ENCODE peak calls at places on chromosomes 1 and 21, in ten cellular contexts. E, V, J, W, Z, F, P, G, U and L are unnamed samples.
A peak's percentile ranks its signal among the peaks of the same experiment; 100 is the strongest.

GRCh38 chr1:79375352-79375751 is 368.8 kb upstream of the ADGRL4 start:
- DNase-seq in J (no peak), F (no peak), Z (no peak), G (no peak), V (no peak), U (no peak), W (no peak), E (no peak), P (no peak), L (no peak)

GRCh38 chr1:174118726-174119125 is 40.6 kb upstream of the RABGAP1L start:
- DNase-seq in F (no peak), J (no peak), Z (no peak), U (no peak), P (no peak), G (no peak), E (no peak), W (no peak), V (no peak), L (no peak)

GRCh38 chr1:199073166-199073565 is 434.3 kb downstream of the PTPRC start:
- DNase-seq in U (no peak), V (no peak), E (no peak), J (no peak), G (no peak), Z (no peak), P (no peak), W (no peak), F (no peak), L (no peak)

GRCh38 chr1:28781305-28781704 is 30.7 kb upstream of the OPRD1 start:
- DNase-seq in J (no peak), Z (no peak), E (no peak), G (no peak), P (no peak), U (no peak), V (no peak), F (no peak), W (no peak), L (no peak)

GRCh38 chr1:94246692-94247145 is 9.3 kb upstream of the ARHGAP29 start:
- DNase-seq in G (no peak), F (no peak), J (no peak), W (no peak), Z (no peak), V (no peak), U (peak; percentile 25), E (peak; percentile 73), P (no peak), L (no peak)

GRCh38 chr1:219244864-219245263 is 71.2 kb downstream of the LYPLAL1 start:
- DNase-seq in E (no peak), W (no peak), Z (no peak), F (no peak), P (no peak), J (no peak), G (no peak), U (no peak), V (no peak), L (no peak)

GRCh38 chr1:113141650-113142473 is 68.9 kb downstream of the LRIG2 start:
- DNase-seq in U (no peak), J (no peak), P (no peak), V (peak; percentile 56), E (peak; percentile 22), G (peak; percentile 57), W (peak; percentile 62), F (no peak), Z (no peak), L (no peak)

GRCh38 chr1:224273651-224274050 is 56.3 kb downstream of the NVL start:
- DNase-seq in V (peak; percentile 86), Z (no peak), J (no peak), W (peak; percentile 78), F (no peak), U (no peak), G (peak; percentile 61), E (peak; percentile 15), P (no peak), L (peak; percentile 93)

GRCh38 chr1:42334240-42335049 is 590 bp downstream of the FOXJ3 start:
- DNase-seq in V (peak; percentile 39), W (peak; percentile 58), F (no peak), P (no peak), E (peak; percentile 59), J (no peak), Z (peak; percentile 81), U (peak; percentile 71), G (peak; percentile 42), L (peak; percentile 34)

GRCh38 chr1:210692796-210693195 is 364.1 kb downstream of the HHAT start:
- DNase-seq in G (no peak), E (no peak), W (no peak), Z (no peak), P (no peak), F (no peak), J (no peak), V (no peak), U (no peak), L (no peak)

GRCh38 chr1:15283500-15283899 is 36.5 kb downstream of the FHAD1 start:
- DNase-seq in P (no peak), F (no peak), E (peak; percentile 65), Z (no peak), G (no peak), W (no peak), U (no peak), V (no peak), J (no peak), L (no peak)

GRCh38 chr21:35933466-35933865 is 126.9 kb downstream of the SETD4 start:
- DNase-seq in W (peak; percentile 78), V (peak; percentile 79), P (peak; percentile 67), G (peak; percentile 87), F (no peak), U (no peak), E (peak; percentile 97), J (no peak), Z (no peak), L (no peak)

GRCh38 chr21:26067836-26068401 is 102.7 kb downstream of the APP start:
- DNase-seq in P (no peak), F (no peak), W (peak; percentile 45), G (no peak), J (no peak), E (no peak), U (no peak), V (no peak), Z (no peak), L (no peak)

GRCh38 chr1:177170756-177171535 is at the start of gene BRINP2:
- DNase-seq in U (peak; percentile 77), V (no peak), G (peak; percentile 50), F (peak; percentile 52), P (no peak), J (no peak), Z (peak; percentile 94), W (peak; percentile 5), E (peak; percentile 80), L (peak; percentile 15)

GRCh38 chr1:35591211-35591610 is 18.1 kb downstream of the TFAP2E start:
- DNase-seq in P (no peak), E (no peak), G (no peak), J (no peak), V (no peak), U (no peak), F (no peak), Z (no peak), W (no peak), L (no peak)

GRCh38 chr1:3889952-3890351 is 10.1 kb downstream of the C1orf174 start:
- DNase-seq in U (no peak), Z (no peak), V (no peak), F (no peak), G (no peak), W (no peak), P (no peak), J (no peak), E (no peak), L (no peak)

GRCh38 chr21:38590449-38590848 is 92.2 kb upstream of the ERG start:
- DNase-seq in G (no peak), J (no peak), U (no peak), Z (no peak), P (no peak), W (no peak), F (no peak), E (no peak), V (no peak), L (no peak)

GRCh38 chr1:16387201-16388185 is 20.5 kb downstream of the SZRD1 start:
- DNase-seq in Z (no peak), G (peak; percentile 23), J (no peak), F (no peak), U (no peak), W (peak; percentile 36), V (no peak), E (no peak), P (no peak), L (peak; percentile 47)

GRCh38 chr1:160208179-160209040 is 3.2 kb downstream of the PEA15 start:
- DNase-seq in Z (no peak), P (no peak), J (no peak), E (no peak), G (no peak), U (no peak), V (peak; percentile 22), F (no peak), W (no peak), L (no peak)

GRCh38 chr1:85030536-85030935 is 17.8 kb downstream of the MCOLN3 start:
- DNase-seq in U (no peak), J (no peak), F (no peak), W (no peak), P (no peak), E (no peak), G (no peak), Z (no peak), V (no peak), L (no peak)

GRCh38 chr1:235411489-235412486 is 44.6 kb downstream of the TBCE start:
- DNase-seq in V (no peak), F (no peak), E (no peak), J (no peak), Z (no peak), W (no peak), G (no peak), P (no peak), U (no peak), L (peak; percentile 92)

GRCh38 chr1:227234998-227235405 is 83.3 kb downstream of the CDC42BPA start:
- DNase-seq in P (peak; percentile 5), E (peak; percentile 72), J (peak; percentile 12), F (no peak), G (peak; percentile 73), Z (peak; percentile 9), W (peak; percentile 89), V (peak; percentile 77), U (peak; percentile 64), L (peak; percentile 64)

GRCh38 chr1:173476664-173477285 is 360 bp upstream of the PRDX6 start:
- DNase-seq in U (peak; percentile 94), F (peak; percentile 62), J (no peak), E (peak; percentile 95), V (peak; percentile 76), W (peak; percentile 85), G (peak; percentile 87), P (peak; percentile 31), Z (peak; percentile 91), L (peak; percentile 84)

GRCh38 chr1:230222678-230223077 is 155.6 kb downstream of the GALNT2 start:
- DNase-seq in P (no peak), F (no peak), G (no peak), E (no peak), Z (no peak), V (no peak), J (no peak), U (no peak), W (peak; percentile 30), L (no peak)

GRCh38 chr1:200351826-200352549 is 57.8 kb downstream of the ZNF281 start:
- DNase-seq in P (peak; percentile 98), J (no peak), E (peak; percentile 57), Z (no peak), F (no peak), G (peak; percentile 94), W (peak; percentile 98), V (peak; percentile 95), U (no peak), L (peak; percentile 45)

GRCh38 chr1:214120951-214121350 is 133.2 kb downstream of the PROX1 start:
- DNase-seq in V (no peak), E (no peak), Z (no peak), U (peak; percentile 77), F (no peak), G (no peak), J (no peak), W (no peak), P (no peak), L (no peak)

GRCh38 chr1:235275836-235276235 is 52.1 kb downstream of the ARID4B start:
- DNase-seq in U (no peak), V (no peak), F (no peak), P (no peak), Z (no peak), J (no peak), E (no peak), W (no peak), G (no peak), L (no peak)

GRCh38 chr1:4515727-4516289 is 138.6 kb upstream of the AJAP1 start:
- DNase-seq in J (no peak), E (no peak), V (no peak), P (no peak), F (no peak), G (no peak), Z (no peak), W (no peak), U (no peak), L (no peak)